ENCODE peak calls at places on chromosomes 12 and 14, in eight cellular contexts. O is ureter, F is AG10803, I is PC-9, N is aorta, R is ELR, D is neural crest cell, G is AG09319. T is an unnamed sample.

GRCh38 chr14:100108840-100109593 is 43.8 kb downstream of the EVL start:
- DNase-seq in N (no peak), R (peak; percentile 23), F (peak; percentile 29), I (no peak), D (no peak), O (no peak), G (no peak), T (no peak)

GRCh38 chr12:6047249-6048227 is 76.9 kb downstream of the VWF start:
- DNase-seq in I (no peak), D (no peak), G (no peak), R (peak; percentile 93), N (no peak), F (peak; percentile 71), O (no peak), T (peak; percentile 32)

GRCh38 chr14:85415015-85415712 is 114.8 kb upstream of the FLRT2 start:
- DNase-seq in R (peak; percentile 98), O (peak; percentile 72), N (no peak), I (no peak), G (peak; percentile 61), D (no peak), F (peak; percentile 92), T (peak; percentile 68)

GRCh38 chr14:73140924-73141323 is 4.6 kb downstream of the PSEN1 start:
- DNase-seq in N (no peak), R (no peak), F (no peak), O (no peak), I (no peak), D (no peak), G (no peak), T (no peak)

GRCh38 chr14:44701563-44702263 is 194.6 kb upstream of the FSCB start:
- DNase-seq in G (no peak), R (peak; percentile 21), N (no peak), D (no peak), O (no peak), F (no peak), I (no peak), T (no peak)

GRCh38 chr12:132848521-132848920 is 19.9 kb upstream of the GOLGA3 start:
- DNase-seq in D (no peak), F (no peak), I (no peak), O (no peak), G (no peak), R (no peak), N (no peak), T (no peak)

GRCh38 chr12:119631930-119632678 is 35.8 kb upstream of the PRKAB1 start:
- DNase-seq in R (peak; percentile 26), F (no peak), O (no peak), I (peak; percentile 40), G (no peak), D (no peak), N (no peak), T (no peak)

GRCh38 chr12:13173537-13173936 is 23.0 kb upstream of the EMP1 start:
- DNase-seq in R (peak; percentile 98), G (peak; percentile 67), F (peak; percentile 96), O (peak; percentile 83), N (peak; percentile 86), D (no peak), I (peak; percentile 97), T (peak; percentile 88)

GRCh38 chr12:40238221-40238902 is 13.6 kb downstream of the LRRK2 start:
- DNase-seq in F (no peak), N (no peak), I (no peak), O (no peak), D (no peak), G (peak; percentile 8), R (no peak), T (no peak)

GRCh38 chr14:90850487-90850886 is 34.3 kb upstream of the TTC7B start:
- DNase-seq in N (no peak), D (no peak), I (peak; percentile 83), F (peak; percentile 47), R (peak; percentile 81), G (no peak), O (no peak), T (no peak)

GRCh38 chr12:94689646-94690036 is 39.3 kb upstream of the TMCC3 start:
- DNase-seq in G (no peak), I (no peak), D (no peak), O (no peak), N (no peak), F (peak; percentile 3), R (no peak), T (no peak)

GRCh38 chr14:33692762-33693161 is 258.1 kb downstream of the EGLN3 start:
- DNase-seq in D (no peak), R (peak; percentile 81), F (peak; percentile 88), G (peak; percentile 66), O (no peak), I (no peak), N (no peak), T (peak; percentile 67)

GRCh38 chr12:128829870-128830504 is 6.2 kb upstream of the SLC15A4 start:
- DNase-seq in N (no peak), R (no peak), D (no peak), O (peak; percentile 35), G (no peak), F (no peak), I (no peak), T (no peak)

GRCh38 chr14:22190411-22191191 is 398.4 kb downstream of the DAD1 start:
- DNase-seq in G (no peak), O (no peak), R (peak; percentile 17), D (no peak), F (no peak), I (peak; percentile 90), N (no peak), T (peak; percentile 3)

GRCh38 chr14:99011385-99011784 is 260.6 kb downstream of the BCL11B start:
- DNase-seq in D (no peak), O (no peak), F (no peak), R (no peak), N (no peak), I (no peak), G (no peak), T (no peak)

GRCh38 chr14:57512221-57512620 is 18.6 kb upstream of the CCDC198 start:
- DNase-seq in G (no peak), O (no peak), F (no peak), I (no peak), D (no peak), R (no peak), N (no peak), T (no peak)

GRCh38 chr12:25997401-25997973 is 39.0 kb downstream of the RASSF8 start:
- DNase-seq in N (no peak), D (no peak), G (peak; percentile 76), I (peak; percentile 84), R (peak; percentile 97), F (peak; percentile 97), O (no peak), T (peak; percentile 96)

GRCh38 chr14:82999802-83000201 is 1466.1 kb upstream of the SEL1L start:
- DNase-seq in D (no peak), G (no peak), F (no peak), O (no peak), N (no peak), R (peak; percentile 3), I (no peak), T (no peak)

GRCh38 chr12:131829351-131829794 is 1.2 kb downstream of the MMP17 start:
- DNase-seq in D (no peak), R (peak; percentile 62), N (no peak), I (no peak), F (no peak), O (no peak), G (no peak), T (no peak)

GRCh38 chr14:74882103-74882920 is 596 bp downstream of the DLST start:
- DNase-seq in O (peak; percentile 52), N (peak; percentile 58), R (peak; percentile 74), F (peak; percentile 52), I (peak; percentile 52), D (no peak), G (no peak), T (no peak)

GRCh38 chr12:13094349-13094748 is 9.1 kb downstream of the GSG1 start:
- DNase-seq in R (peak; percentile 89), O (no peak), F (peak; percentile 86), I (peak; percentile 88), G (no peak), N (no peak), D (no peak), T (no peak)

GRCh38 chr12:121751716-121752351 is 39.3 kb downstream of the TMEM120B start:
- DNase-seq in F (no peak), G (no peak), N (no peak), O (no peak), R (no peak), I (no peak), D (no peak), T (no peak)

GRCh38 chr14:95597784-95598204 is 62.9 kb downstream of the GLRX5 start:
- DNase-seq in I (no peak), O (no peak), F (peak; percentile 19), R (peak; percentile 51), G (no peak), N (no peak), D (peak; percentile 41), T (no peak)

GRCh38 chr14:54754623-54755386 is 147.8 kb downstream of the GCH1 start:
- DNase-seq in N (no peak), O (no peak), D (no peak), G (no peak), I (no peak), F (no peak), R (no peak), T (no peak)

GRCh38 chr12:107655281-107656065 is 30.1 kb upstream of the PWP1 start:
- DNase-seq in N (no peak), R (no peak), I (no peak), F (peak; percentile 33), O (no peak), G (no peak), D (no peak), T (peak; percentile 3)

GRCh38 chr12:113207621-113208040 is 13.6 kb upstream of the TPCN1 start:
- DNase-seq in N (no peak), G (no peak), F (no peak), R (no peak), D (no peak), I (no peak), O (no peak), T (no peak)

GRCh38 chr12:94616217-94616729 is 34.1 kb downstream of the TMCC3 start:
- DNase-seq in D (peak; percentile 45), R (peak; percentile 82), F (no peak), I (peak; percentile 77), O (no peak), G (no peak), N (no peak), T (no peak)

GRCh38 chr12:71071466-71072097 is 86.2 kb downstream of the TSPAN8 start:
- DNase-seq in R (no peak), N (no peak), O (no peak), F (no peak), G (no peak), D (no peak), I (no peak), T (no peak)

GRCh38 chr14:75866981-75867380 is 114.8 kb downstream of the TGFB3 start:
- DNase-seq in G (no peak), D (no peak), R (no peak), I (no peak), N (no peak), O (no peak), F (no peak), T (no peak)

GRCh38 chr14:88866305-88866704 is 41.9 kb downstream of the TTC8 start:
- DNase-seq in I (no peak), F (peak; percentile 63), D (no peak), N (no peak), R (peak; percentile 27), G (peak; percentile 24), O (no peak), T (no peak)

GRCh38 chr12:53585726-53586125 is 40.5 kb downstream of the ATF7 start:
- DNase-seq in I (no peak), G (no peak), F (no peak), N (no peak), D (no peak), O (no peak), R (no peak), T (no peak)

T was measured in BJ.